ENCODE peak calls at places on chromosomes 2 and 18, in seven cellular contexts. A is GM12891, C is K562, T is H1, I is HepG2, B is SK-N-SH, Y is GM12878. E is an unnamed sample.

GRCh38 chr2:195382186-195382585 is 274.8 kb upstream of the SLC39A10 start:
- DNase-seq in B (no peak), C (no peak), Y (no peak), I (no peak), A (no peak), T (no peak), E (no peak)

GRCh38 chr2:86336350-86337234 is 834 bp downstream of the REEP1 start:
- DNase-seq in I (no peak), Y (no peak), A (no peak), B (no peak), T (peak; percentile 61), C (no peak), E (no peak)

GRCh38 chr2:50492452-50492851 is 539.5 kb downstream of the NRXN1 start:
- DNase-seq in I (peak; percentile 54), T (no peak), C (peak; percentile 52), Y (peak; percentile 5), B (peak; percentile 57), A (peak; percentile 3), E (peak; percentile 6)

GRCh38 chr18:79380816-79381806 is 14.6 kb upstream of the NFATC1 start:
- DNase-seq in B (peak; percentile 92), C (peak; percentile 73), Y (no peak), A (peak; percentile 84), I (peak; percentile 22), T (peak; percentile 96), E (peak; percentile 83)

GRCh38 chr2:85326406-85326945 is 1.3 kb downstream of the TGOLN2 start:
- DNase-seq in A (peak; percentile 31), T (no peak), C (peak; percentile 65), I (peak; percentile 52), Y (no peak), B (no peak), E (peak; percentile 38)

GRCh38 chr18:48073231-48073930 is 142.9 kb upstream of the SMAD2 start:
- DNase-seq in A (no peak), C (no peak), T (no peak), I (no peak), Y (no peak), B (peak; percentile 87), E (no peak)

GRCh38 chr2:156935611-156936010 is 321.9 kb upstream of the GALNT5 start:
- DNase-seq in A (no peak), B (no peak), I (no peak), C (no peak), Y (no peak), T (no peak), E (no peak)

GRCh38 chr2:3453196-3453845 is 66.0 kb downstream of the ADI1 start:
- DNase-seq in C (no peak), B (no peak), Y (no peak), A (no peak), T (peak; percentile 32), I (no peak), E (no peak)

GRCh38 chr18:56124186-56124585 is 514.2 kb downstream of the TXNL1 start:
- DNase-seq in C (no peak), Y (no peak), T (no peak), B (no peak), A (no peak), I (no peak), E (no peak)

GRCh38 chr2:14288016-14288415 is 344.5 kb upstream of the LRATD1 start:
- DNase-seq in A (no peak), I (no peak), Y (no peak), B (no peak), T (no peak), C (no peak), E (no peak)

GRCh38 chr2:125167820-125168219 is 1142.7 kb downstream of the CNTNAP5 start:
- DNase-seq in A (no peak), B (no peak), Y (no peak), T (no peak), I (no peak), C (no peak), E (no peak)

GRCh38 chr2:62660582-62661262 is 44.8 kb upstream of the EHBP1 start:
- DNase-seq in T (no peak), A (no peak), C (no peak), I (no peak), Y (no peak), B (no peak), E (no peak)

GRCh38 chr2:88016086-88016947 is at the start of gene RNU2-63P:
- DNase-seq in Y (peak; percentile 65), B (peak; percentile 90), I (peak; percentile 96), A (peak; percentile 46), T (peak; percentile 91), C (peak; percentile 88), E (peak; percentile 45)

GRCh38 chr2:85981579-85982247 is 92.9 kb upstream of the ST3GAL5 start:
- DNase-seq in B (no peak), Y (no peak), T (no peak), I (no peak), C (no peak), A (no peak), E (no peak)

GRCh38 chr2:80058562-80058961 is 246.0 kb downstream of the LRRTM1 start:
- DNase-seq in Y (no peak), B (no peak), A (no peak), C (no peak), T (no peak), I (no peak), E (no peak)

GRCh38 chr2:112841399-112842044 is 4.9 kb upstream of the IL1B start:
- DNase-seq in A (no peak), T (no peak), Y (no peak), I (no peak), C (no peak), B (no peak), E (no peak)

GRCh38 chr2:206211657-206212255 is 52.1 kb downstream of the EEF1B2 start:
- DNase-seq in Y (no peak), A (no peak), B (no peak), I (no peak), C (no peak), T (no peak), E (no peak)

GRCh38 chr2:235396071-235396846 is 97.6 kb upstream of the AGAP1 start:
- DNase-seq in T (no peak), B (no peak), C (no peak), Y (no peak), I (no peak), A (no peak), E (no peak)

GRCh38 chr2:235398321-235398720 is 95.5 kb upstream of the AGAP1 start:
- DNase-seq in Y (no peak), I (no peak), C (no peak), T (no peak), A (no peak), B (no peak), E (no peak)

GRCh38 chr2:235390816-235391194 is 103.0 kb upstream of the AGAP1 start:
- DNase-seq in I (no peak), C (no peak), B (no peak), T (no peak), Y (no peak), A (no peak), E (no peak)

GRCh38 chr2:235391964-235392615 is 101.8 kb upstream of the AGAP1 start:
- DNase-seq in Y (no peak), I (no peak), T (no peak), C (no peak), A (no peak), B (no peak), E (no peak)

DNA sequence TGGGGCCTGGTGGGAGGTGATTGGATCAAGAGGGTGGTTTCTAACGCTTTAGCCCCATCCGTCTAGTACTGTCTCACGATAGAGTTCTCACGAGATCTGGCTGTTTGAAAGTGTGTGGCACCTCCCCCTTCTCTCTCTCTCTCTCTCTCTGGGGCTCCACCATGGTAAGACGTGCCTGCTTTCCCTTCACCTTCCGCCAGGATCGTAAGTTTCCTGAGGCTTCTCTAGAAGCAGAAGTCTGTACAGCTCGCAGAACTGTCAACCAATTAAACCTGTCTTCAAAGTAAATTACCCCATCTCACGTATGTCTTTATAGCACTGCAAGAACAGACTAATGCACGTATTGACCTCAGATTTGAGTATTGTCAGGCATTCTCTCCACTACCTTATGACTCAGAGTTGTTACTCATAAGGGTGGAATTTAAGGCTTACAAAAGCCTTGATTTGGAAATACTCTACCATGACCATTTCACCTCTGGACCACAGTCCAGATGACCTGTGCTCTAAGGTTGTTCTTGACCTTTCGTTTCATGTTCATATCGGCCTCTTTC is 99.5 kb upstream of the AGAP1 start:
- DNase-seq in T (no peak), A (no peak), B (no peak), Y (no peak), C (no peak), I (peak; percentile 49), E (no peak)
- TF ChIP-seq TAF1 in T (no peak), A (no peak), B (no peak), Y (no peak), C (no peak), I (no peak), E (no peak)

GRCh38 chr2:227238242-227239237 is 74.1 kb downstream of the COL4A3 start:
- DNase-seq in A (peak; percentile 27), T (peak; percentile 82), B (peak; percentile 45), I (peak; percentile 49), Y (peak; percentile 21), C (peak; percentile 39), E (no peak)
- TF ChIP-seq TAF1 in A (no peak), T (no peak), B (no peak), I (no peak), Y (no peak), C (no peak), E (no peak)

DNA sequence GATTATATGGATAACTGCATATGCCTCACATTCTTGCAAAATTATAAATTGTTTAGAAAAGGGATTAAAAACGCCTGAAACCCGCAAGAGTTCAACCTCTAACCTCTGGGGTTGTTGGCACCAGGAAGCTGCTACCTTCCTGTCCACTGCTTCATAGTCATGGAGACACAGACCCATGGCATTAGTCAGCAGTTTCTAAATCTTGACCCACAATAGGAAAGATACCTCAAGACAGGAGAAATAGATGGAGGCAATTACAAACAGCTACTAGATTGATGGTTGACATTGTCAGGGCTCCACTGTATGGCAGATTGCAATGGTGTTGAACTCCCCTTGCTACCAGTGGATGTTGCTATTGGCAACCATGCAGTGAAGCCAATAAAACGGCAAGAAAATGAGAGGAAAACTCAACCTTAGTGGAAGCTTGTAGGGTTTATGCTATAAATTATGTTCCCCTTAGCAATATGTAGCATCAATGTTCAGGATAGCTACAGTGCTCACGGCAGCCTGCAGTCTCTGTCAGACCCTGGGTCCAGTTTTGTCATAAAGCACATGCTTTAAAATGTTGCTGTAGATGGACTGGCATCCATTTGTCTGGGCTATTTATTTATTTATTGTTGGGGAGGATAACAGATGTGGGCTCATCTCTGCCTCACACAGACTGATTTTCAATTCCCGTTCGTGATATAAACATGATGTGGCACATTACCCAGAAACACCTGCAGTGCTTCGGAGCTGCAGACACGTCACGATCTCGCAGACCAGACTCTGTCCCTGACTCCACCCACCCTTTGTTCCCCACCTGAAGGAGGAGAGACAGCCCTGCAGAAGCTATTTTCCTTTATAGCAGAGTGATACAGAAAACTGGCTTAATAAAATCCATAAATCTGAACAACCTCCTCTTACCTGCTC is 233.4 kb downstream of the AGPS start:
- DNase-seq in B (no peak), A (no peak), T (no peak), I (no peak), C (peak; percentile 69), Y (no peak), E (no peak)
- TF ChIP-seq TAF1 in B (no peak), A (no peak), T (no peak), I (no peak), C (no peak), Y (no peak), E (no peak)

DNA sequence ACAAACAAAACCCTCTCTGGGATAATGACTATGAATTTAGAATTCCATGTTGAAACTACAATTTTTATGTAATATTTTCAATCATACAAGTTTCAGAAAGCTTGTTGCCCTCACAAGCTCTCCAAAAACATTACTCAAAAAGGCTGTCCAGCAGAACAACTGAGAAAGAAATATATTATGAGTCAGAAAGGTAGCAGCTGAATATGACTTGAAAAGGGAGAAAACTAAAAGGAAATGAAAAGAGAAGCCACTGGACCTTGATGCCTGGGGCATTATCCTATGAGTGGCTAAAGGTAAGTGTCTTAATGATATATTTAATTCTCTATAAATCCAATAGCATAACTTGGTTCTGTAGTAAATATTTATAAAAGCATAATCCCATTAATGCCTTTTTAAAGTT is 61.8 kb downstream of the NXPH2 start:
- DNase-seq in T (no peak), Y (no peak), I (no peak), C (no peak), B (no peak), A (no peak), E (no peak)
- TF ChIP-seq TAF1 in T (no peak), Y (no peak), I (no peak), C (no peak), B (no peak), A (no peak), E (no peak)

E was measured in GM12892.